ENCODE peak calls at places on chromosome 18, in six cellular contexts. One of them, this sample, is unnamed.
A peak's percentile ranks its signal among the peaks of the same experiment; 100 is the strongest.

GRCh38 chr18:79501006-79501405 is 105.3 kb downstream of the NFATC1 start:
- DNase-seq in GM23248: no peak
- DNase-seq in HuH-7: no peak
- DNase-seq in DMS153: no peak
- DNase-seq in posterior vena cava: no peak
- DNase-seq in stromal cell of bone marrow: no peak
- DNase-seq in this sample: no peak

GRCh38 chr18:58997811-58998337 is 133.2 kb downstream of the ZNF532 start:
- DNase-seq in GM23248: peak; percentile 90
- DNase-seq in HuH-7: no peak
- DNase-seq in DMS153: no peak
- DNase-seq in posterior vena cava: peak; percentile 87
- DNase-seq in stromal cell of bone marrow: peak; percentile 96
- DNase-seq in this sample: no peak

GRCh38 chr18:35436076-35436649 is 59.0 kb upstream of the ZNF396 start:
- DNase-seq in GM23248: no peak
- DNase-seq in HuH-7: no peak
- DNase-seq in DMS153: no peak
- DNase-seq in posterior vena cava: no peak
- DNase-seq in stromal cell of bone marrow: peak; percentile 81
- DNase-seq in this sample: no peak

GRCh38 chr18:62189208-62189607 is 2.2 kb downstream of the RELCH start:
- DNase-seq in GM23248: no peak
- DNase-seq in HuH-7: no peak
- DNase-seq in DMS153: no peak
- DNase-seq in posterior vena cava: no peak
- DNase-seq in stromal cell of bone marrow: no peak
- DNase-seq in this sample: no peak

GRCh38 chr18:22609642-22610041 is 191.9 kb upstream of the CTAGE1 start:
- DNase-seq in GM23248: peak; percentile 23
- DNase-seq in HuH-7: peak; percentile 30
- DNase-seq in DMS153: no peak
- DNase-seq in posterior vena cava: peak; percentile 90
- DNase-seq in stromal cell of bone marrow: peak; percentile 22
- DNase-seq in this sample: no peak

GRCh38 chr18:25826823-25827617 is 263.4 kb downstream of the SS18 start:
- DNase-seq in GM23248: peak; percentile 48
- DNase-seq in HuH-7: no peak
- DNase-seq in DMS153: no peak
- DNase-seq in posterior vena cava: no peak
- DNase-seq in stromal cell of bone marrow: no peak
- DNase-seq in this sample: no peak

GRCh38 chr18:34631567-34631966 is 78.5 kb upstream of the DTNA start:
- DNase-seq in GM23248: no peak
- DNase-seq in HuH-7: peak; percentile 5
- DNase-seq in DMS153: peak; percentile 52
- DNase-seq in posterior vena cava: no peak
- DNase-seq in stromal cell of bone marrow: no peak
- DNase-seq in this sample: no peak

GRCh38 chr18:50558157-50558556 is 1.7 kb upstream of the MAPK4 start:
- DNase-seq in GM23248: no peak
- DNase-seq in HuH-7: no peak
- DNase-seq in DMS153: peak; percentile 15
- DNase-seq in posterior vena cava: no peak
- DNase-seq in stromal cell of bone marrow: no peak
- DNase-seq in this sample: no peak

GRCh38 chr18:78722391-78722790 is 257.2 kb upstream of the SALL3 start:
- DNase-seq in GM23248: no peak
- DNase-seq in HuH-7: no peak
- DNase-seq in DMS153: peak; percentile 1
- DNase-seq in posterior vena cava: no peak
- DNase-seq in stromal cell of bone marrow: no peak
- DNase-seq in this sample: no peak

GRCh38 chr18:7273301-7273911 is 42.5 kb downstream of the LRRC30 start:
- DNase-seq in GM23248: peak; percentile 84
- DNase-seq in HuH-7: no peak
- DNase-seq in DMS153: no peak
- DNase-seq in posterior vena cava: peak; percentile 94
- DNase-seq in stromal cell of bone marrow: peak; percentile 63
- DNase-seq in this sample: no peak

GRCh38 chr18:44811586-44812125 is 131.0 kb downstream of the SETBP1 start:
- DNase-seq in GM23248: no peak
- DNase-seq in HuH-7: no peak
- DNase-seq in DMS153: no peak
- DNase-seq in posterior vena cava: no peak
- DNase-seq in stromal cell of bone marrow: no peak
- DNase-seq in this sample: no peak

GRCh38 chr18:10269226-10269625 is 185.2 kb upstream of the APCDD1 start:
- DNase-seq in GM23248: no peak
- DNase-seq in HuH-7: no peak
- DNase-seq in DMS153: no peak
- DNase-seq in posterior vena cava: no peak
- DNase-seq in stromal cell of bone marrow: no peak
- DNase-seq in this sample: no peak

GRCh38 chr18:49024808-49025361 is 74.1 kb upstream of the SMAD7 start:
- DNase-seq in GM23248: no peak
- DNase-seq in HuH-7: no peak
- DNase-seq in DMS153: no peak
- DNase-seq in posterior vena cava: no peak
- DNase-seq in stromal cell of bone marrow: no peak
- DNase-seq in this sample: no peak

GRCh38 chr18:51603111-51603510 is 405.6 kb upstream of the MEX3C start:
- DNase-seq in GM23248: no peak
- DNase-seq in HuH-7: no peak
- DNase-seq in DMS153: no peak
- DNase-seq in posterior vena cava: no peak
- DNase-seq in stromal cell of bone marrow: no peak
- DNase-seq in this sample: no peak

GRCh38 chr18:44625367-44625766 is 55.3 kb upstream of the SETBP1 start:
- DNase-seq in GM23248: no peak
- DNase-seq in HuH-7: no peak
- DNase-seq in DMS153: no peak
- DNase-seq in posterior vena cava: no peak
- DNase-seq in stromal cell of bone marrow: no peak
- DNase-seq in this sample: no peak

GRCh38 chr18:26792661-26793060 is 72.8 kb downstream of the AQP4 start:
- DNase-seq in GM23248: peak; percentile 13
- DNase-seq in HuH-7: no peak
- DNase-seq in DMS153: no peak
- DNase-seq in posterior vena cava: no peak
- DNase-seq in stromal cell of bone marrow: no peak
- DNase-seq in this sample: peak; percentile 23

GRCh38 chr18:48815581-48816324 is 135.0 kb downstream of the SMAD7 start:
- DNase-seq in GM23248: peak; percentile 53
- DNase-seq in HuH-7: no peak
- DNase-seq in DMS153: no peak
- DNase-seq in posterior vena cava: peak; percentile 26
- DNase-seq in stromal cell of bone marrow: peak; percentile 29
- DNase-seq in this sample: no peak